ENCODE peak calls at places on chromosomes 1 and 21, in seven cellular contexts. U, K, V, Y, L, Z and M are unnamed samples.

GRCh38 chr1:4460052-4460451 is 194.4 kb upstream of the AJAP1 start:
- DNase-seq in L (no peak), Z (no peak), V (no peak), U (no peak), K (no peak), Y (no peak), M (no peak)

GRCh38 chr1:196466656-196467055 is 141.6 kb downstream of the KCNT2 start:
- DNase-seq in L (no peak), V (no peak), Z (no peak), K (peak; percentile 82), Y (peak; percentile 75), U (no peak), M (peak; percentile 9)

GRCh38 chr1:2556277-2557145 is at the start of gene TNFRSF14:
- DNase-seq in U (no peak), Z (no peak), V (no peak), L (no peak), Y (peak; percentile 53), K (peak; percentile 35), M (peak; percentile 33)

GRCh38 chr21:37700641-37701202 is 215.5 kb downstream of the KCNJ6 start:
- DNase-seq in V (peak; percentile 93), L (peak; percentile 67), Y (peak; percentile 88), U (peak; percentile 60), K (peak; percentile 84), Z (peak; percentile 33), M (peak; percentile 33)

GRCh38 chr21:33026878-33027400 is 1.2 kb downstream of the OLIG2 start:
- DNase-seq in Z (no peak), V (no peak), U (no peak), K (peak; percentile 12), Y (no peak), L (peak; percentile 55), M (no peak)

GRCh38 chr1:152067929-152068328 is 20.9 kb downstream of the TCHHL1 start:
- DNase-seq in K (no peak), U (no peak), Z (no peak), V (no peak), Y (no peak), L (no peak), M (no peak)

GRCh38 chr1:53512807-53513755 is 53.9 kb downstream of the DMRTB1 start:
- DNase-seq in U (no peak), Z (no peak), V (no peak), L (no peak), K (no peak), Y (no peak), M (no peak)

GRCh38 chr1:42941640-42942330 is 16.9 kb downstream of the SLC2A1 start:
- DNase-seq in K (peak; percentile 82), V (peak; percentile 72), Z (no peak), U (no peak), Y (peak; percentile 90), L (no peak), M (peak; percentile 71)

GRCh38 chr1:205091043-205091740 is 6.9 kb upstream of the TMEM81 start:
- DNase-seq in U (no peak), V (no peak), K (peak; percentile 38), Z (no peak), Y (peak; percentile 15), L (no peak), M (no peak)

GRCh38 chr1:74498901-74499300 is 13.5 kb downstream of the LRRC53 start:
- DNase-seq in V (no peak), Y (no peak), Z (no peak), K (no peak), U (no peak), L (no peak), M (no peak)

GRCh38 chr1:51671527-51672325 is 54.8 kb downstream of the OSBPL9 start:
- DNase-seq in Z (no peak), U (no peak), K (peak; percentile 96), Y (peak; percentile 60), V (peak; percentile 46), L (no peak), M (no peak)

GRCh38 chr1:229874609-229875008 is 192.4 kb upstream of the GALNT2 start:
- DNase-seq in K (no peak), U (no peak), Z (no peak), Y (no peak), V (no peak), L (no peak), M (no peak)

GRCh38 chr21:29487154-29487553 is 188.4 kb downstream of the BACH1 start:
- DNase-seq in U (no peak), Y (no peak), K (no peak), Z (no peak), L (no peak), V (no peak), M (no peak)

GRCh38 chr21:40043423-40043822 is 176.2 kb downstream of the PCP4 start:
- DNase-seq in Y (no peak), K (no peak), V (peak; percentile 30), Z (no peak), U (no peak), L (no peak), M (no peak)

GRCh38 chr1:160813215-160813614 is 17.2 kb downstream of the LY9 start:
- DNase-seq in U (no peak), V (peak; percentile 63), Z (no peak), K (no peak), L (no peak), Y (no peak), M (peak; percentile 83)

GRCh38 chr1:165945911-165946310 is 118.5 kb downstream of the UCK2 start:
- DNase-seq in Z (no peak), Y (no peak), K (no peak), L (no peak), U (no peak), V (no peak), M (no peak)

GRCh38 chr1:6701437-6702153 is at the start of gene DNAJC11:
- DNase-seq in K (peak; percentile 87), Z (peak; percentile 56), U (peak; percentile 82), Y (peak; percentile 85), V (peak; percentile 91), L (peak; percentile 89), M (peak; percentile 95)

GRCh38 chr1:173190101-173190895 is 16.8 kb downstream of the TNFSF4 start:
- DNase-seq in L (no peak), Y (peak; percentile 88), K (peak; percentile 62), U (no peak), V (no peak), Z (no peak), M (no peak)

GRCh38 chr1:218711021-218711420 is 365.9 kb downstream of the TGFB2 start:
- DNase-seq in Z (no peak), V (no peak), L (no peak), Y (no peak), U (no peak), K (peak; percentile 26), M (no peak)

GRCh38 chr1:156308078-156308477 is 9.0 kb upstream of the VHLL start:
- DNase-seq in U (no peak), Z (no peak), Y (peak; percentile 69), K (peak; percentile 83), V (no peak), L (no peak), M (no peak)

GRCh38 chr1:10271869-10272268 is 61.5 kb downstream of the KIF1B start:
- DNase-seq in Z (no peak), L (no peak), U (no peak), Y (no peak), K (no peak), V (no peak), M (no peak)

GRCh38 chr1:117389779-117390178 is 22.5 kb downstream of the MAN1A2 start:
- DNase-seq in V (no peak), K (no peak), L (no peak), Z (no peak), U (no peak), Y (no peak), M (peak; percentile 14)
- H3K4me1 ChIP-seq in V (no peaks in the 10 kb centered on the region), K (no peaks in the 10 kb centered on the region), L (no peaks in the 10 kb centered on the region), Z (peaks cover 6% of the 10 kb centered on the region), U (no peaks in the 10 kb centered on the region), Y (peaks cover 1% of the 10 kb centered on the region), M (no peaks in the 10 kb centered on the region)

GRCh38 chr21:45464309-45464708 is 59.3 kb downstream of the COL18A1 start:
- DNase-seq in U (no peak), L (no peak), Y (no peak), K (no peak), Z (no peak), V (no peak), M (no peak)

GRCh38 chr21:45463871-45464270 is 58.9 kb downstream of the COL18A1 start:
- DNase-seq in Z (no peak), K (no peak), Y (no peak), U (no peak), V (no peak), L (no peak), M (no peak)

GRCh38 chr21:45465611-45466329 is 60.8 kb downstream of the COL18A1 start:
- DNase-seq in U (no peak), Y (no peak), K (no peak), V (no peak), L (no peak), Z (no peak), M (no peak)

GRCh38 chr21:45466330-45467220 is 61.6 kb downstream of the COL18A1 start:
- DNase-seq in U (no peak), Y (no peak), V (no peak), L (no peak), K (no peak), Z (no peak), M (no peak)

DNA sequence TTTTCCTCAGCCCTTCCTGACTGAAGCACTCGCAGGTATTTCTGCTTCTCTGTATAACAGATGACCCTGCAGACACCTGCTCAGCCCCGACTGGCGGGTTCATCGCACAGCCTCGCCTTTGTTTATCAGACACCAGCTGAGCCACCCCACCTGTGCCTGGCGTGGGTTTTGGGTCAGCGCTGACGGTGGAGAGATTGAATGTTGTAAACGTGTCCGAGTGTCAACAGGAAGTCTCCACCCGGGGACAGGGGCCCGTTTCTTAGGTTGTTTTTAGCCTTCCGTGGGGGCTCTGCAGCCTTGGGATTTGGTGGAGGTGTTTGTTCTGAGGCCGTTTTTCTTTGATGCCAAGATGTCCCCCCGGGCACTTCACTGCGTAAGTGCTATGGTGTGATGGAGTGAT is 60.1 kb downstream of the COL18A1 start:
- DNase-seq in V (no peak), L (no peak), U (no peak), K (no peak), Z (no peak), Y (no peak), M (no peak)
- H4K8ac ChIP-seq in V (no peak overlapping the region), L (peak overlapping the region; percentile 33), U (no peak overlapping the region), K (no peak overlapping the region), Z (no peak overlapping the region), Y (no peak overlapping the region), M (no peak overlapping the region)

GRCh38 chr1:13762642-13763041 is 62.7 kb downstream of the PRDM2 start:
- DNase-seq in V (no peak), Y (no peak), U (no peak), Z (no peak), L (no peak), K (no peak), M (no peak)

GRCh38 chr1:13760340-13760739 is 60.4 kb downstream of the PRDM2 start:
- DNase-seq in K (no peak), L (no peak), U (no peak), V (no peak), Y (no peak), Z (no peak), M (no peak)

GRCh38 chr1:13759072-13759471 is 59.1 kb downstream of the PRDM2 start:
- DNase-seq in L (no peak), K (no peak), V (peak; percentile 53), Z (no peak), Y (no peak), U (no peak), M (peak; percentile 95)

GRCh38 chr1:13761883-13762282 is 61.9 kb downstream of the PRDM2 start:
- DNase-seq in L (no peak), Z (no peak), K (no peak), U (no peak), V (no peak), Y (no peak), M (no peak)

GRCh38 chr1:13760921-13761320 is 60.9 kb downstream of the PRDM2 start:
- DNase-seq in U (no peak), L (no peak), Z (no peak), K (no peak), V (peak; percentile 61), Y (no peak), M (no peak)
- H3K4me1 ChIP-seq in U (peaks cover 19% of the 10 kb centered on the region), L (peaks cover 11% of the 10 kb centered on the region), Z (peaks cover 25% of the 10 kb centered on the region), K (peaks cover 13% of the 10 kb centered on the region), V (no peaks in the 10 kb centered on the region), Y (peaks cover 12% of the 10 kb centered on the region), M (peaks cover 6% of the 10 kb centered on the region)

GRCh38 chr1:60870269-60870668 is 212.1 kb upstream of the NFIA start:
- DNase-seq in U (no peak), Y (no peak), K (no peak), V (peak; percentile 61), Z (no peak), L (no peak), M (no peak)
- H4K8ac ChIP-seq in U (no peak overlapping the region), Y (no peak overlapping the region), K (no peak overlapping the region), V (no peak overlapping the region), Z (no peak overlapping the region), L (no peak overlapping the region), M (no peak overlapping the region)